ENCODE peak calls at places on chromosomes 7 and 10, in four cellular contexts. L, P, I and B are unnamed samples.
A peak's percentile ranks its signal among the peaks of the same experiment; 100 is the strongest.

GRCh38 chr7:137563986-137564385 is 220.5 kb upstream of the PTN start:
- DNase-seq in L (no peak), P (no peak), I (no peak), B (no peak)

GRCh38 chr7:36300696-36301350 is 88.8 kb upstream of the ANLN start:
- DNase-seq in L (no peak), P (peak; percentile 35), I (no peak), B (no peak)

GRCh38 chr10:79356104-79356503 is 8.8 kb downstream of the PPIF start:
- DNase-seq in L (no peak), P (no peak), I (no peak), B (no peak)

GRCh38 chr7:80133361-80134104 is 1.1 kb upstream of the GNAI1 start:
- DNase-seq in L (peak; percentile 45), P (no peak), I (no peak), B (no peak)

GRCh38 chr7:78734626-78735025 is 718.8 kb downstream of the MAGI2 start:
- DNase-seq in L (no peak), P (no peak), I (no peak), B (no peak)

GRCh38 chr7:101553018-101553770 is 75.9 kb downstream of the MYL10 start:
- DNase-seq in L (no peak), P (no peak), I (no peak), B (no peak)

GRCh38 chr7:155490697-155491628 is 33.0 kb downstream of the EN2 start:
- DNase-seq in L (no peak), P (no peak), I (peak; percentile 72), B (no peak)

GRCh38 chr7:16926283-16926682 is 44.5 kb upstream of the AGR3 start:
- DNase-seq in L (peak; percentile 31), P (peak; percentile 51), I (no peak), B (no peak)

GRCh38 chr7:131945313-131945831 is 388.9 kb upstream of the PODXL start:
- DNase-seq in L (peak; percentile 79), P (peak; percentile 26), I (peak; percentile 51), B (peak; percentile 59)

GRCh38 chr10:132306951-132307751 is 599 bp downstream of the STK32C start:
- DNase-seq in L (peak; percentile 85), P (no peak), I (peak; percentile 80), B (peak; percentile 25)